ENCODE peak calls at places on chromosome 10, in nine cellular contexts. M is GM23338, W is HCT116, O is GM23248, C is SK-N-SH, J is OCI-LY7, H is hepatocyte, S is PC-3, K is MM.1S. X is an unnamed sample.

GRCh38 chr10:74208997-74209396 is 58.0 kb downstream of the ADK start:
- DNase-seq in S (no peak), H (no peak), M (no peak), O (no peak), C (no peak), J (no peak), W (no peak), K (no peak), X (no peak)

GRCh38 chr10:24519950-24520349 is 203.7 kb downstream of the ARHGAP21 start:
- DNase-seq in J (no peak), C (no peak), M (peak), H (no peak), S (no peak), K (no peak), W (no peak), O (no peak), X (peak)

GRCh38 chr10:71512794-71513379 is 116.2 kb downstream of the CDH23 start:
- DNase-seq in H (peak), C (peak), M (no peak), J (no peak), S (peak), K (no peak), W (peak), O (no peak), X (no peak)

GRCh38 chr10:121702351-121703320 is 104.4 kb upstream of the FGFR2 start:
- DNase-seq in W (no peak), O (peak), C (no peak), K (no peak), H (no peak), J (no peak), M (no peak), S (peak), X (no peak)

GRCh38 chr10:14416308-14416700 is 85.6 kb upstream of the FRMD4A start:
- DNase-seq in O (no peak), K (no peak), S (no peak), M (no peak), H (peak), W (no peak), J (no peak), C (no peak), X (no peak)

GRCh38 chr10:77289790-77290189 is 347.8 kb downstream of the KCNMA1 start:
- DNase-seq in H (no peak), C (peak), S (no peak), O (no peak), J (no peak), K (no peak), M (no peak), W (no peak), X (no peak)

GRCh38 chr10:17038627-17039026 is 91.0 kb downstream of the CUBN start:
- DNase-seq in C (no peak), M (no peak), W (no peak), K (no peak), J (no peak), H (no peak), S (no peak), O (peak), X (no peak)

GRCh38 chr10:28449382-28449781 is 83.5 kb upstream of the WAC start:
- DNase-seq in J (no peak), H (no peak), C (peak), M (no peak), W (no peak), O (no peak), K (no peak), S (no peak), X (no peak)

GRCh38 chr10:124530215-124530665 is 68.6 kb downstream of the LHPP start:
- DNase-seq in C (peak), K (peak), W (peak), H (peak), O (peak), M (peak), J (peak), S (peak), X (peak)

GRCh38 chr10:130487562-130487961 is 351.4 kb downstream of the GLRX3 start:
- DNase-seq in C (no peak), H (no peak), J (no peak), S (no peak), M (no peak), W (no peak), O (no peak), K (no peak), X (peak)

GRCh38 chr10:29858352-29859267 is 200.8 kb downstream of the JCAD start:
- DNase-seq in S (peak), H (peak), J (no peak), O (peak), M (peak), C (peak), K (no peak), W (peak), X (peak)

GRCh38 chr10:80460399-80461207 is 6.5 kb downstream of the TSPAN14 start:
- DNase-seq in J (no peak), C (no peak), O (peak), M (peak), H (peak), K (no peak), W (peak), S (no peak), X (peak)

GRCh38 chr10:29514306-29514705 is 120.5 kb downstream of the SVIL start:
- DNase-seq in J (no peak), C (no peak), M (no peak), W (no peak), H (no peak), K (no peak), O (no peak), S (no peak), X (no peak)

GRCh38 chr10:54559498-54559897 is 241.5 kb downstream of the PCDH15 start:
- DNase-seq in C (no peak), H (no peak), M (no peak), O (no peak), W (no peak), K (no peak), J (no peak), S (peak), X (no peak)

GRCh38 chr10:75858357-75858756 is 426.9 kb downstream of the LRMDA start:
- DNase-seq in M (peak), C (no peak), O (no peak), K (no peak), J (no peak), W (no peak), H (no peak), S (no peak), X (no peak)

GRCh38 chr10:72068901-72069446 is 19.4 kb downstream of the SPOCK2 start:
- DNase-seq in H (no peak), K (no peak), W (no peak), M (no peak), S (no peak), J (no peak), O (no peak), C (peak), X (no peak)

GRCh38 chr10:104680467-104681401 is 39.6 kb downstream of the SORCS3 start:
- DNase-seq in H (peak), W (no peak), S (no peak), O (peak), M (peak), C (peak), J (no peak), K (no peak), X (peak)

GRCh38 chr10:53315709-53316108 is 543.1 kb upstream of the MBL2 start:
- DNase-seq in C (no peak), H (no peak), W (no peak), K (no peak), S (peak), M (peak), O (peak), J (no peak), X (no peak)

GRCh38 chr10:101770331-101771215 is 5.3 kb downstream of the FGF8 start:
- DNase-seq in J (no peak), O (no peak), S (no peak), H (no peak), M (no peak), C (peak), W (no peak), K (no peak), X (no peak)

GRCh38 chr10:98349508-98349922 is 65.5 kb downstream of the PYROXD2 start:
- DNase-seq in S (peak), W (no peak), C (no peak), M (no peak), J (peak), K (no peak), O (peak), H (peak), X (no peak)

GRCh38 chr10:84262190-84262956 is 17.5 kb downstream of the RGR start:
- DNase-seq in W (no peak), S (no peak), K (no peak), C (no peak), O (no peak), M (no peak), H (no peak), J (no peak), X (no peak)

DNA sequence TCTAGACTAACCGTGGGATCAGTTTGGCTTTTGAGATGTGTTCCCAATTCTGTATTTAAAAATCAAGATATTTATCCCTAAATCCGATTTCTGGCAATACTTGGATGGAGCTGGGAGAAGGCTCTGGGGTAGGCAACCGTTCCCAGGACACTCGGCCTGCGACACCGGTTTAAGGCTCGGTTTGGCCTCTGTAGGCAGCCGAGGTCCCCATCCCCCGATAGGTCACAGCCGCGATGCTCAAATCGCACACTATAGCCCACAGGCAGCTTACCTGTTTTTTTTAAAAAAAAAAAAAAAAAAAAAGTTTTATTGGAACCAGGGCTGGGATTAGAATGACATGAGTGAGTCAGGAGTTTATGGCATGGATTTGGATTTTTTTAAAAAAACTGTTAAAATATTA is 729 bp upstream of the TAF3 start:
- DNase-seq in W (no peak), J (no peak), O (no peak), C (no peak), M (peak), H (no peak), K (no peak), S (no peak), X (peak)
- H3K27ac ChIP-seq in W (peak), J (no peak), O (no peak), C (no peak), M (peak), H (peak), K (peak), S (no peak), X (no peak)

GRCh38 chr10:103555321-103555649 is 61.8 kb downstream of the NEURL1 start:
- DNase-seq in K (no peak), O (no peak), W (no peak), M (no peak), S (no peak), C (no peak), J (no peak), H (no peak), X (no peak)

GRCh38 chr10:103554488-103555320 is 61.2 kb downstream of the NEURL1 start:
- DNase-seq in H (peak), J (no peak), O (peak), W (no peak), C (peak), M (peak), K (peak), S (peak), X (peak)

GRCh38 chr10:103555712-103556111 is 62.2 kb downstream of the NEURL1 start:
- DNase-seq in C (no peak), W (no peak), S (no peak), H (no peak), K (no peak), M (no peak), O (no peak), J (no peak), X (no peak)

GRCh38 chr10:103552856-103553742 is 59.6 kb downstream of the NEURL1 start:
- DNase-seq in J (no peak), C (peak), W (no peak), K (no peak), O (no peak), H (no peak), M (no peak), S (no peak), X (no peak)

GRCh38 chr10:103553743-103554487 is 60.4 kb downstream of the NEURL1 start:
- DNase-seq in M (no peak), O (peak), H (no peak), S (no peak), C (no peak), K (no peak), W (no peak), J (no peak), X (no peak)
- H3K4me2 ChIP-seq in M (no peak), O (no peak), H (no peak), S (no peak), C (no peak), K (no peak), W (no peak), J (no peak), X (no peak)

GRCh38 chr10:79457256-79457785 is 11.9 kb upstream of the ZCCHC24 start:
- DNase-seq in O (no peak), H (no peak), J (no peak), M (no peak), C (no peak), K (no peak), W (no peak), S (no peak), X (no peak)

GRCh38 chr10:79452174-79452611 is 6.8 kb upstream of the ZCCHC24 start:
- DNase-seq in J (no peak), S (peak), H (peak), M (no peak), W (no peak), O (no peak), C (no peak), K (no peak), X (no peak)

GRCh38 chr10:79451046-79451699 is 5.7 kb upstream of the ZCCHC24 start:
- DNase-seq in M (no peak), W (no peak), K (no peak), S (no peak), O (no peak), C (no peak), J (no peak), H (no peak), X (no peak)

GRCh38 chr10:79453392-79453791 is 8.0 kb upstream of the ZCCHC24 start:
- DNase-seq in M (no peak), O (peak), S (peak), H (no peak), W (no peak), C (no peak), J (no peak), K (no peak), X (no peak)

GRCh38 chr10:79454259-79454658 is 8.8 kb upstream of the ZCCHC24 start:
- DNase-seq in S (peak), H (no peak), W (no peak), K (no peak), J (no peak), M (no peak), C (no peak), O (peak), X (no peak)
- TF ChIP-seq EZH2phosphoT487 in S (no peak), H (no peak), W (no peak), K (no peak), J (no peak), M (no peak), C (no peak), O (no peak), X (no peak)

DNA sequence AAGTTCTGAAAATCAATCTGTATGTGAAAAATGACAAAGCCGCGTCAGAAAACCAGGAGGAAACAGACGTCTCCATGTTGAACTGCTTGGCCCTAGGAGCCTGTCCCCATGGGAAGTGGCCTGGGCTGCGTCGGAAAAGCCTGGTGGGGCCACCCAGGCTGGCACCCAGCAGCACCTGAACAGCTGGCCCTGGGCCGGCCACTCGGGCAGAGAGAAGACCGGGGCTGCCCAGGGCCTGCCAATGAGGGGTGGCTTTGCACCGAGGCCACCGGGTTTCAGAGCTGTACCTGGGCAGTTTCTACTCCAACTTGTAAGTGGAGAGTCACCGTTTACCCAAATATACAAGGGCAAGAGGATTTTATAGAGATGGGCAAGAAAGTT is 1.1 kb upstream of the FUOM start:
- DNase-seq in C (no peak), M (no peak), K (no peak), S (no peak), H (no peak), J (no peak), W (no peak), O (no peak), X (no peak)
- H3K27ac ChIP-seq in C (no peak), M (no peak), K (no peak), S (no peak), H (peak), J (no peak), W (no peak), O (no peak), X (no peak)

GRCh38 chr10:5442990-5443370 is 30.6 kb downstream of the NET1 start:
- DNase-seq in K (no peak), M (no peak), W (no peak), S (no peak), O (no peak), C (no peak), J (no peak), H (no peak), X (no peak)

GRCh38 chr10:5441106-5441505 is 28.7 kb downstream of the NET1 start:
- DNase-seq in O (no peak), C (no peak), H (no peak), M (peak), W (no peak), S (no peak), K (no peak), J (no peak), X (peak)

GRCh38 chr10:5445006-5445405 is 32.6 kb downstream of the NET1 start:
- DNase-seq in W (no peak), H (no peak), K (no peak), M (no peak), S (no peak), C (no peak), J (no peak), O (no peak), X (no peak)

GRCh38 chr10:5442056-5442989 is 30.0 kb downstream of the NET1 start:
- DNase-seq in W (peak), K (peak), O (peak), C (peak), M (peak), H (peak), J (peak), S (peak), X (peak)

GRCh38 chr10:5443429-5443828 is 31.1 kb downstream of the NET1 start:
- DNase-seq in H (no peak), C (no peak), M (no peak), S (no peak), W (no peak), K (peak), J (peak), O (no peak), X (no peak)
- H3K4me2 ChIP-seq in H (no peak), C (no peak), M (no peak), S (no peak), W (no peak), K (peak), J (peak), O (no peak), X (no peak)

DNA sequence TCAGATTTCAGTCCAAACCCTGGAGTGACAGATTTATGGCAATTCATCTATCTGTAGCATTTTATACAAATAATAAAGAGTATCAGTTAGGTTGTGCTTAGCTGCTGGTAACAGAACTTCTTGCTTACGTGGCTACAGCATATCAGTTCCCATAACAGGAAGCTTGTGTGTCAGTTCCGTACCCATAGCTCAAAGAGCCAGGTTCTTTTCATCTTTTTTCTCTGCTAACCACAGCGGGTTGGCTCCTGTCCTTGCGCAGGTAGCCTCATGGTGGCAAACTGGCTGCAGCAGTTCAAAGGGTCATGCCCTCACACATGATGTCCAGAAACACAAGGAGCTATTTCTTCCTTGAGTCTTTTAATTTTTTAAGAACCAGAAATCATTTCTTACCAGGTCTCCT is 1041.8 kb downstream of the GATA3 start:
- DNase-seq in K (no peak), H (no peak), M (no peak), O (no peak), C (no peak), S (no peak), W (no peak), J (no peak), X (no peak)
- TF ChIP-seq EZH2phosphoT487 in K (no peak), H (no peak), M (no peak), O (no peak), C (no peak), S (no peak), W (no peak), J (no peak), X (no peak)

GRCh38 chr10:118768041-118768933 is 13.5 kb upstream of the CACUL1 start:
- DNase-seq in C (peak), S (peak), K (no peak), M (no peak), J (no peak), H (no peak), O (no peak), W (no peak), X (no peak)

GRCh38 chr10:118764195-118764594 is 9.4 kb upstream of the CACUL1 start:
- DNase-seq in W (no peak), K (no peak), M (no peak), H (no peak), J (no peak), S (no peak), O (peak), C (no peak), X (no peak)

GRCh38 chr10:118760265-118760664 is 5.5 kb upstream of the CACUL1 start:
- DNase-seq in H (peak), S (no peak), W (no peak), M (no peak), C (no peak), O (no peak), K (no peak), J (no peak), X (peak)

GRCh38 chr10:118767297-118768040 is 12.7 kb upstream of the CACUL1 start:
- DNase-seq in M (no peak), S (no peak), O (no peak), J (no peak), C (peak), H (no peak), W (no peak), K (no peak), X (no peak)

GRCh38 chr10:118763202-118763988 is 8.6 kb upstream of the CACUL1 start:
- DNase-seq in W (no peak), O (peak), C (no peak), K (no peak), S (no peak), M (no peak), J (no peak), H (no peak), X (no peak)
- H3K27ac ChIP-seq in W (no peak), O (no peak), C (no peak), K (no peak), S (no peak), M (no peak), J (no peak), H (no peak), X (no peak)

DNA sequence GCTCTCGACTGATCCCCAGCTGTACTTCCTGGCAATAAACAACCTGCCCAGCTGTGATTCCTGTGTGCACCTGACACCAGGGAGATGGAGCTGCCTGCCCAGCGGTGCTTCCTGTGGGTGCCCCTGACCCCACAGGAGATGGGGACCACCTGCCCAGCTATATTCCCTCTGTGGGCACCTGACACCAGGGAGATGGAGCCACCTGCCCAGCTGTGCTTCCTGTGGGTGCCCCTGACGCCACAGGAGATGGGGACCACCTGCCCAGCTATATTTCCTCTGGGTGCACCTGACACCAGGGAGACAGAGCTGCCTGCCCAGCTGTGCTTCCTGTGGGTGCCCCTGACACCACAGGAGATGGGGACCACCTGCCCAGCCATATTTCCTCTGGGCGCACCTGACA is 184.0 kb downstream of the DIP2C start:
- DNase-seq in S (no peak), W (no peak), J (peak), K (no peak), M (no peak), O (no peak), H (no peak), C (no peak), X (no peak)
- H3K4me2 ChIP-seq in S (no peak), W (no peak), J (no peak), K (no peak), M (no peak), O (no peak), H (no peak), C (no peak), X (no peak)

X was measured in neural progenitor cell.